ENCODE peak calls at places on chromosomes 2 and 18, in ten cellular contexts. One of them, this sample, is unnamed.

GRCh38 chr2:209086761-209087160 is 337.1 kb upstream of the MAP2 start:
- DNase-seq in AG04450: no peak
- DNase-seq in osteocyte: no peak
- DNase-seq in uterus: no peak
- DNase-seq in CD8-positive, alpha-beta T cell: no peak
- DNase-seq in WERI-Rb-1: no peak
- DNase-seq in astrocyte of the spinal cord: no peak
- DNase-seq in Peyer's patch: no peak
- DNase-seq in dorsolateral prefrontal cortex: no peak
- DNase-seq in psoas muscle: no peak
- DNase-seq in this sample: no peak

GRCh38 chr18:47975701-47976100 is 45.2 kb upstream of the SMAD2 start:
- DNase-seq in Peyer's patch: no peak
- DNase-seq in WERI-Rb-1: no peak
- DNase-seq in CD8-positive, alpha-beta T cell: no peak
- DNase-seq in uterus: no peak
- DNase-seq in AG04450: no peak
- DNase-seq in astrocyte of the spinal cord: no peak
- DNase-seq in osteocyte: no peak
- DNase-seq in psoas muscle: no peak
- DNase-seq in dorsolateral prefrontal cortex: no peak
- DNase-seq in this sample: no peak

GRCh38 chr2:66301073-66301766 is 133.7 kb upstream of the MEIS1 start:
- DNase-seq in uterus: peak
- DNase-seq in Peyer's patch: no peak
- DNase-seq in psoas muscle: peak
- DNase-seq in WERI-Rb-1: no peak
- DNase-seq in CD8-positive, alpha-beta T cell: no peak
- DNase-seq in AG04450: no peak
- DNase-seq in dorsolateral prefrontal cortex: no peak
- DNase-seq in astrocyte of the spinal cord: peak
- DNase-seq in osteocyte: no peak
- DNase-seq in this sample: no peak

GRCh38 chr2:64646007-64646880 is 7.5 kb downstream of the SERTAD2 start:
- DNase-seq in psoas muscle: peak
- DNase-seq in WERI-Rb-1: peak
- DNase-seq in dorsolateral prefrontal cortex: peak
- DNase-seq in uterus: peak
- DNase-seq in osteocyte: peak
- DNase-seq in Peyer's patch: peak
- DNase-seq in CD8-positive, alpha-beta T cell: peak
- DNase-seq in astrocyte of the spinal cord: peak
- DNase-seq in AG04450: no peak
- DNase-seq in this sample: peak

GRCh38 chr2:111618953-111619902 is 264.8 kb downstream of the ANAPC1 start:
- DNase-seq in CD8-positive, alpha-beta T cell: no peak
- DNase-seq in uterus: no peak
- DNase-seq in WERI-Rb-1: no peak
- DNase-seq in psoas muscle: no peak
- DNase-seq in Peyer's patch: no peak
- DNase-seq in astrocyte of the spinal cord: no peak
- DNase-seq in osteocyte: no peak
- DNase-seq in AG04450: no peak
- DNase-seq in dorsolateral prefrontal cortex: no peak
- DNase-seq in this sample: no peak

GRCh38 chr2:179422037-179422643 is 157.5 kb upstream of the SESTD1 start:
- DNase-seq in osteocyte: no peak
- DNase-seq in AG04450: peak
- DNase-seq in uterus: peak
- DNase-seq in WERI-Rb-1: peak
- DNase-seq in CD8-positive, alpha-beta T cell: peak
- DNase-seq in astrocyte of the spinal cord: peak
- DNase-seq in Peyer's patch: peak
- DNase-seq in psoas muscle: peak
- DNase-seq in dorsolateral prefrontal cortex: peak
- DNase-seq in this sample: peak

GRCh38 chr2:78861546-78861945 is 164.0 kb upstream of the REG3G start:
- DNase-seq in WERI-Rb-1: peak
- DNase-seq in dorsolateral prefrontal cortex: no peak
- DNase-seq in CD8-positive, alpha-beta T cell: no peak
- DNase-seq in uterus: no peak
- DNase-seq in osteocyte: no peak
- DNase-seq in astrocyte of the spinal cord: no peak
- DNase-seq in AG04450: no peak
- DNase-seq in psoas muscle: no peak
- DNase-seq in Peyer's patch: no peak
- DNase-seq in this sample: no peak

GRCh38 chr2:192030289-192030688 is 164.4 kb downstream of the TMEFF2 start:
- DNase-seq in osteocyte: no peak
- DNase-seq in Peyer's patch: no peak
- DNase-seq in uterus: no peak
- DNase-seq in psoas muscle: no peak
- DNase-seq in astrocyte of the spinal cord: no peak
- DNase-seq in WERI-Rb-1: no peak
- DNase-seq in CD8-positive, alpha-beta T cell: no peak
- DNase-seq in dorsolateral prefrontal cortex: no peak
- DNase-seq in AG04450: no peak
- DNase-seq in this sample: no peak

GRCh38 chr2:40118622-40119021 is 333.3 kb downstream of the SLC8A1 start:
- DNase-seq in AG04450: no peak
- DNase-seq in Peyer's patch: no peak
- DNase-seq in psoas muscle: no peak
- DNase-seq in WERI-Rb-1: peak
- DNase-seq in uterus: no peak
- DNase-seq in astrocyte of the spinal cord: no peak
- DNase-seq in CD8-positive, alpha-beta T cell: no peak
- DNase-seq in osteocyte: no peak
- DNase-seq in dorsolateral prefrontal cortex: no peak
- DNase-seq in this sample: no peak

GRCh38 chr2:193517615-193518014 is 1322.9 kb upstream of the TMEFF2 start:
- DNase-seq in psoas muscle: no peak
- DNase-seq in CD8-positive, alpha-beta T cell: no peak
- DNase-seq in dorsolateral prefrontal cortex: no peak
- DNase-seq in osteocyte: no peak
- DNase-seq in WERI-Rb-1: no peak
- DNase-seq in Peyer's patch: no peak
- DNase-seq in astrocyte of the spinal cord: no peak
- DNase-seq in AG04450: no peak
- DNase-seq in uterus: no peak
- DNase-seq in this sample: no peak

GRCh38 chr2:79638410-79638809 is 125.6 kb downstream of the CTNNA2 start:
- DNase-seq in CD8-positive, alpha-beta T cell: no peak
- DNase-seq in osteocyte: no peak
- DNase-seq in uterus: no peak
- DNase-seq in astrocyte of the spinal cord: no peak
- DNase-seq in dorsolateral prefrontal cortex: no peak
- DNase-seq in AG04450: no peak
- DNase-seq in psoas muscle: no peak
- DNase-seq in Peyer's patch: no peak
- DNase-seq in WERI-Rb-1: no peak
- DNase-seq in this sample: no peak

GRCh38 chr18:62938006-62938405 is 222.7 kb downstream of the PHLPP1 start:
- DNase-seq in AG04450: peak
- DNase-seq in uterus: no peak
- DNase-seq in osteocyte: no peak
- DNase-seq in psoas muscle: no peak
- DNase-seq in astrocyte of the spinal cord: no peak
- DNase-seq in dorsolateral prefrontal cortex: no peak
- DNase-seq in WERI-Rb-1: no peak
- DNase-seq in CD8-positive, alpha-beta T cell: no peak
- DNase-seq in Peyer's patch: no peak
- DNase-seq in this sample: no peak

GRCh38 chr2:133841905-133842304 is 273.6 kb upstream of the NCKAP5 start:
- DNase-seq in psoas muscle: no peak
- DNase-seq in dorsolateral prefrontal cortex: no peak
- DNase-seq in WERI-Rb-1: no peak
- DNase-seq in astrocyte of the spinal cord: peak
- DNase-seq in Peyer's patch: no peak
- DNase-seq in AG04450: peak
- DNase-seq in CD8-positive, alpha-beta T cell: no peak
- DNase-seq in uterus: no peak
- DNase-seq in osteocyte: peak
- DNase-seq in this sample: no peak

GRCh38 chr2:133843091-133843490 is 274.8 kb upstream of the NCKAP5 start:
- DNase-seq in CD8-positive, alpha-beta T cell: no peak
- DNase-seq in AG04450: no peak
- DNase-seq in astrocyte of the spinal cord: peak
- DNase-seq in Peyer's patch: no peak
- DNase-seq in psoas muscle: no peak
- DNase-seq in osteocyte: no peak
- DNase-seq in dorsolateral prefrontal cortex: no peak
- DNase-seq in WERI-Rb-1: no peak
- DNase-seq in uterus: no peak
- DNase-seq in this sample: no peak

GRCh38 chr2:133838642-133839370 is 270.5 kb upstream of the NCKAP5 start:
- DNase-seq in AG04450: no peak
- DNase-seq in psoas muscle: no peak
- DNase-seq in CD8-positive, alpha-beta T cell: no peak
- DNase-seq in osteocyte: peak
- DNase-seq in astrocyte of the spinal cord: no peak
- DNase-seq in dorsolateral prefrontal cortex: no peak
- DNase-seq in Peyer's patch: no peak
- DNase-seq in uterus: no peak
- DNase-seq in WERI-Rb-1: no peak
- DNase-seq in this sample: no peak

GRCh38 chr2:133839677-133840076 is 271.4 kb upstream of the NCKAP5 start:
- DNase-seq in uterus: no peak
- DNase-seq in astrocyte of the spinal cord: no peak
- DNase-seq in Peyer's patch: no peak
- DNase-seq in dorsolateral prefrontal cortex: no peak
- DNase-seq in psoas muscle: no peak
- DNase-seq in CD8-positive, alpha-beta T cell: no peak
- DNase-seq in AG04450: no peak
- DNase-seq in WERI-Rb-1: no peak
- DNase-seq in osteocyte: no peak
- DNase-seq in this sample: no peak

DNA sequence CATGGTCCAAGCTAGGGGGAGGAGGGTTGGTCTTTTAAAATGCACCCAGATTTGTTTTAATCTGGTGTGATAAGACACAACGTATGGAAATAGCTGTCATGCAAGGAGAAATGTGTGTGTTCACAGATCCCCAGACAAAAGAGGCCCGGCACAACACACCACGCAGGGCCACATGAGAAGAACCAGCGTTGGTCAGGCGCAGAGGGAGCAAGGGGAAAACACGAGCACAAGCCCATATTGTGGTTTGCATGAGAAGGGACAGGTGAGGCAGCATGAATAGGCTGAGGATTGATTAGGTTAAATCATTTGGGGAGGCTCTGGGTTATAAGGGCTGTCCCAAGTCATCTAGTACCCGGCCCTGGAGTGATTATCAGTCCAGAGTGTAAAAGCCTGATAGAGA is 272.5 kb upstream of the NCKAP5 start:
- DNase-seq in CD8-positive, alpha-beta T cell: no peak
- DNase-seq in uterus: no peak
- DNase-seq in psoas muscle: no peak
- DNase-seq in Peyer's patch: no peak
- DNase-seq in osteocyte: peak
- DNase-seq in astrocyte of the spinal cord: no peak
- DNase-seq in AG04450: no peak
- DNase-seq in dorsolateral prefrontal cortex: no peak
- DNase-seq in WERI-Rb-1: no peak
- DNase-seq in this sample: no peak
- TF ChIP-seq CTCF in CD8-positive, alpha-beta T cell: no peak
- TF ChIP-seq CTCF in uterus: no peak
- TF ChIP-seq CTCF in psoas muscle: no peak
- TF ChIP-seq CTCF in Peyer's patch: no peak
- TF ChIP-seq CTCF in osteocyte: no peak
- TF ChIP-seq CTCF in astrocyte of the spinal cord: no peak
- TF ChIP-seq CTCF in AG04450: no peak
- TF ChIP-seq CTCF in dorsolateral prefrontal cortex: no peak
- TF ChIP-seq CTCF in WERI-Rb-1: no peak
- TF ChIP-seq CTCF in this sample: no peak

GRCh38 chr2:226707500-226707899 is 92.1 kb downstream of the IRS1 start:
- DNase-seq in AG04450: no peak
- DNase-seq in dorsolateral prefrontal cortex: no peak
- DNase-seq in WERI-Rb-1: no peak
- DNase-seq in astrocyte of the spinal cord: peak
- DNase-seq in Peyer's patch: no peak
- DNase-seq in osteocyte: no peak
- DNase-seq in uterus: no peak
- DNase-seq in psoas muscle: no peak
- DNase-seq in CD8-positive, alpha-beta T cell: no peak
- DNase-seq in this sample: no peak
- TF ChIP-seq CTCF in AG04450: no peak
- TF ChIP-seq CTCF in dorsolateral prefrontal cortex: no peak
- TF ChIP-seq CTCF in WERI-Rb-1: no peak
- TF ChIP-seq CTCF in astrocyte of the spinal cord: no peak
- TF ChIP-seq CTCF in Peyer's patch: no peak
- TF ChIP-seq CTCF in osteocyte: no peak
- TF ChIP-seq CTCF in uterus: no peak
- TF ChIP-seq CTCF in psoas muscle: no peak
- TF ChIP-seq CTCF in CD8-positive, alpha-beta T cell: no peak
- TF ChIP-seq CTCF in this sample: no peak

DNA sequence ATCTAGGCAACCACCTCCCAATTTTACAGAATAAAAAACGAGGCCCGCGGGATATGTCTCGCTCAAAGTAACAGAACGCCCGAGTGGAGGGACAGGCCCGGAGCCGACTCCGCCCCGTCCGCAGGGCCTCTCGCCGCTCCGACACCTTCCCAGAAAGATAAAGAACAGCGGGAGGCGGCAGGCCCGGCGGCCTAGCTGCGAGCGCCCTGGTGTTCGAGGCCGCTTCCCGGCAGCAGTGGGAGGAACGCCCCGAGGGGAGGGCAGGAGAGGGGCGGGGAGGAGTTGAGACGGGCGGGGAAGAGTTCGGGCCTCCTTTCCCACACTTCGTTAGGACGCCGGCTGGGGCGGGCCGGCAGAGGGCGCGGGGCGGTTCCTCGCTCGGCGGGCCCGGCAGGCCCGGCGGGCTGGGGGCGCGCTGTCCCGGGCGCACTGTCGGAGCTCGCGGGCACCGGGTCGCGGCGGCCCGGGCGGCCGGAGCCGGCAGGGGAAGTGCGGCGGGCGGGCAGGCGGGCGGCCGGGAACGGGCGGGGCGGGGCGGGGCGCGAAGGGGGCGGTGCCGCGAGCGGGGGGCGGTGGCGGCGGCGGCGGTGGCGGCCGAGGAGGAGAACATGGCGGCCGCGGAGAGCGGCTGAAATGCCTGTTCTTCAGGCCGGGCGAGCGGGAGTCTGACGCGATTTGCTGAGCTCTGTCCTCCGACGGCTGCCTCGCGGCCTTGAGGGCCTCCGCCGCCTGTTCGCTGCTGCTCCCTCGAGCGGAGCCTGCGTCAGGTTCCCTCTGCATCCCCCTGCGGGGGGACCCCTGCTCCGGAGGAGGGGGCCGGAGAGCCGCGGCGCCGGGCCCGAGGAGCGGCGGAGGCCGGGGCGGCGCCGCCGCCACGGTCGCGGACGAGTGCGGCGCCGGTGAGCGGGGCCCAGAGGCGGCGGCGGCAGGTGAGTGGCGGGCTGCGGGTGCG is at the start of gene NCOA1:
- DNase-seq in Peyer's patch: peak
- DNase-seq in WERI-Rb-1: peak
- DNase-seq in AG04450: peak
- DNase-seq in osteocyte: peak
- DNase-seq in psoas muscle: peak
- DNase-seq in CD8-positive, alpha-beta T cell: peak
- DNase-seq in dorsolateral prefrontal cortex: peak
- DNase-seq in astrocyte of the spinal cord: peak
- DNase-seq in uterus: peak
- DNase-seq in this sample: peak
- TF ChIP-seq CTCF in Peyer's patch: no peak
- TF ChIP-seq CTCF in WERI-Rb-1: peak
- TF ChIP-seq CTCF in AG04450: peak
- TF ChIP-seq CTCF in osteocyte: peak
- TF ChIP-seq CTCF in psoas muscle: peak
- TF ChIP-seq CTCF in CD8-positive, alpha-beta T cell: no peak
- TF ChIP-seq CTCF in dorsolateral prefrontal cortex: no peak
- TF ChIP-seq CTCF in astrocyte of the spinal cord: no peak
- TF ChIP-seq CTCF in uterus: peak
- TF ChIP-seq CTCF in this sample: peak

GRCh38 chr2:237354930-237355329 is 59.0 kb downstream of the COL6A3 start:
- DNase-seq in CD8-positive, alpha-beta T cell: no peak
- DNase-seq in dorsolateral prefrontal cortex: no peak
- DNase-seq in AG04450: no peak
- DNase-seq in WERI-Rb-1: no peak
- DNase-seq in uterus: no peak
- DNase-seq in Peyer's patch: no peak
- DNase-seq in osteocyte: no peak
- DNase-seq in astrocyte of the spinal cord: peak
- DNase-seq in psoas muscle: no peak
- DNase-seq in this sample: no peak
- TF ChIP-seq CTCF in CD8-positive, alpha-beta T cell: no peak
- TF ChIP-seq CTCF in dorsolateral prefrontal cortex: no peak
- TF ChIP-seq CTCF in AG04450: no peak
- TF ChIP-seq CTCF in WERI-Rb-1: no peak
- TF ChIP-seq CTCF in uterus: no peak
- TF ChIP-seq CTCF in Peyer's patch: no peak
- TF ChIP-seq CTCF in osteocyte: no peak
- TF ChIP-seq CTCF in astrocyte of the spinal cord: peak
- TF ChIP-seq CTCF in psoas muscle: no peak
- TF ChIP-seq CTCF in this sample: no peak

This sample was measured in progenitor cell of endocrine pancreas.